ENCODE peak calls at places on chromosome 4, in eight cellular contexts. One of them, this sample, is unnamed.

GRCh38 chr4:105453550-105454201 is 20.2 kb downstream of the PPA2 start:
- DNase-seq in neural crest cell: no peak
- DNase-seq in GOT3: no peak
- DNase-seq in kidney tubule cell: peak; percentile 1
- DNase-seq in sciatic nerve: no peak
- DNase-seq in stimulated activated CD8-positive, alpha-beta memory T cell treated with anti-CD3 and anti-CD28 coated beads, Interleukin-2, amount 100 ng/mL, for 1 hour: no peak
- DNase-seq in naive B cell: no peak
- DNase-seq in A549: no peak
- DNase-seq in this sample: no peak

GRCh38 chr4:85147481-85148076 is 181.1 kb upstream of the WDFY3 start:
- DNase-seq in neural crest cell: peak; percentile 10
- DNase-seq in GOT3: no peak
- DNase-seq in kidney tubule cell: peak; percentile 67
- DNase-seq in sciatic nerve: peak; percentile 65
- DNase-seq in stimulated activated CD8-positive, alpha-beta memory T cell treated with anti-CD3 and anti-CD28 coated beads, Interleukin-2, amount 100 ng/mL, for 1 hour: no peak
- DNase-seq in naive B cell: peak; percentile 58
- DNase-seq in A549: peak; percentile 13
- DNase-seq in this sample: no peak

GRCh38 chr4:109207060-109207459 is 95.4 kb downstream of the COL25A1 start:
- DNase-seq in neural crest cell: no peak
- DNase-seq in GOT3: no peak
- DNase-seq in kidney tubule cell: no peak
- DNase-seq in sciatic nerve: no peak
- DNase-seq in stimulated activated CD8-positive, alpha-beta memory T cell treated with anti-CD3 and anti-CD28 coated beads, Interleukin-2, amount 100 ng/mL, for 1 hour: no peak
- DNase-seq in naive B cell: no peak
- DNase-seq in A549: no peak
- DNase-seq in this sample: no peak

GRCh38 chr4:137032242-137032641 is 500.1 kb downstream of the PCDH18 start:
- DNase-seq in neural crest cell: no peak
- DNase-seq in GOT3: no peak
- DNase-seq in kidney tubule cell: peak; percentile 28
- DNase-seq in sciatic nerve: no peak
- DNase-seq in stimulated activated CD8-positive, alpha-beta memory T cell treated with anti-CD3 and anti-CD28 coated beads, Interleukin-2, amount 100 ng/mL, for 1 hour: no peak
- DNase-seq in naive B cell: no peak
- DNase-seq in A549: no peak
- DNase-seq in this sample: no peak

GRCh38 chr4:33626242-33626641 is 2618.1 kb downstream of the ARAP2 start:
- DNase-seq in neural crest cell: no peak
- DNase-seq in GOT3: no peak
- DNase-seq in kidney tubule cell: no peak
- DNase-seq in sciatic nerve: no peak
- DNase-seq in stimulated activated CD8-positive, alpha-beta memory T cell treated with anti-CD3 and anti-CD28 coated beads, Interleukin-2, amount 100 ng/mL, for 1 hour: no peak
- DNase-seq in naive B cell: no peak
- DNase-seq in A549: no peak
- DNase-seq in this sample: no peak

GRCh38 chr4:117134386-117134785 is 49.0 kb upstream of the TRAM1L1 start:
- DNase-seq in neural crest cell: no peak
- DNase-seq in GOT3: no peak
- DNase-seq in kidney tubule cell: peak; percentile 97
- DNase-seq in sciatic nerve: no peak
- DNase-seq in stimulated activated CD8-positive, alpha-beta memory T cell treated with anti-CD3 and anti-CD28 coated beads, Interleukin-2, amount 100 ng/mL, for 1 hour: no peak
- DNase-seq in naive B cell: no peak
- DNase-seq in A549: peak; percentile 0
- DNase-seq in this sample: no peak

GRCh38 chr4:23135792-23136645 is 443.3 kb downstream of the GBA3 start:
- DNase-seq in neural crest cell: peak; percentile 39
- DNase-seq in GOT3: no peak
- DNase-seq in kidney tubule cell: peak; percentile 48
- DNase-seq in sciatic nerve: no peak
- DNase-seq in stimulated activated CD8-positive, alpha-beta memory T cell treated with anti-CD3 and anti-CD28 coated beads, Interleukin-2, amount 100 ng/mL, for 1 hour: no peak
- DNase-seq in naive B cell: no peak
- DNase-seq in A549: peak; percentile 2
- DNase-seq in this sample: no peak

GRCh38 chr4:13182136-13182535 is 302.0 kb downstream of the RAB28 start:
- DNase-seq in neural crest cell: no peak
- DNase-seq in GOT3: no peak
- DNase-seq in kidney tubule cell: peak; percentile 12
- DNase-seq in sciatic nerve: no peak
- DNase-seq in stimulated activated CD8-positive, alpha-beta memory T cell treated with anti-CD3 and anti-CD28 coated beads, Interleukin-2, amount 100 ng/mL, for 1 hour: no peak
- DNase-seq in naive B cell: no peak
- DNase-seq in A549: no peak
- DNase-seq in this sample: no peak

GRCh38 chr4:153064571-153064970 is 128.4 kb downstream of the FHDC1 start:
- DNase-seq in neural crest cell: no peak
- DNase-seq in GOT3: no peak
- DNase-seq in kidney tubule cell: no peak
- DNase-seq in sciatic nerve: no peak
- DNase-seq in stimulated activated CD8-positive, alpha-beta memory T cell treated with anti-CD3 and anti-CD28 coated beads, Interleukin-2, amount 100 ng/mL, for 1 hour: no peak
- DNase-seq in naive B cell: no peak
- DNase-seq in A549: no peak
- DNase-seq in this sample: no peak

GRCh38 chr4:174303687-174304086 is 20.0 kb downstream of the CEP44 start:
- DNase-seq in neural crest cell: no peak
- DNase-seq in GOT3: no peak
- DNase-seq in kidney tubule cell: no peak
- DNase-seq in sciatic nerve: no peak
- DNase-seq in stimulated activated CD8-positive, alpha-beta memory T cell treated with anti-CD3 and anti-CD28 coated beads, Interleukin-2, amount 100 ng/mL, for 1 hour: no peak
- DNase-seq in naive B cell: no peak
- DNase-seq in A549: no peak
- DNase-seq in this sample: no peak

GRCh38 chr4:158930573-158930972 is 161.7 kb downstream of the FNIP2 start:
- DNase-seq in neural crest cell: no peak
- DNase-seq in GOT3: no peak
- DNase-seq in kidney tubule cell: no peak
- DNase-seq in sciatic nerve: no peak
- DNase-seq in stimulated activated CD8-positive, alpha-beta memory T cell treated with anti-CD3 and anti-CD28 coated beads, Interleukin-2, amount 100 ng/mL, for 1 hour: no peak
- DNase-seq in naive B cell: no peak
- DNase-seq in A549: no peak
- DNase-seq in this sample: no peak

GRCh38 chr4:85125688-85126087 is 159.2 kb upstream of the WDFY3 start:
- DNase-seq in neural crest cell: no peak
- DNase-seq in GOT3: no peak
- DNase-seq in kidney tubule cell: no peak
- DNase-seq in sciatic nerve: no peak
- DNase-seq in stimulated activated CD8-positive, alpha-beta memory T cell treated with anti-CD3 and anti-CD28 coated beads, Interleukin-2, amount 100 ng/mL, for 1 hour: no peak
- DNase-seq in naive B cell: no peak
- DNase-seq in A549: no peak
- DNase-seq in this sample: no peak

GRCh38 chr4:86306816-86307215 is 53.0 kb downstream of the MAPK10 start:
- DNase-seq in neural crest cell: no peak
- DNase-seq in GOT3: no peak
- DNase-seq in kidney tubule cell: peak; percentile 49
- DNase-seq in sciatic nerve: no peak
- DNase-seq in stimulated activated CD8-positive, alpha-beta memory T cell treated with anti-CD3 and anti-CD28 coated beads, Interleukin-2, amount 100 ng/mL, for 1 hour: no peak
- DNase-seq in naive B cell: no peak
- DNase-seq in A549: no peak
- DNase-seq in this sample: no peak

GRCh38 chr4:87527446-87528240 is 1.5 kb downstream of the SPARCL1 start:
- DNase-seq in neural crest cell: no peak
- DNase-seq in GOT3: no peak
- DNase-seq in kidney tubule cell: no peak
- DNase-seq in sciatic nerve: no peak
- DNase-seq in stimulated activated CD8-positive, alpha-beta memory T cell treated with anti-CD3 and anti-CD28 coated beads, Interleukin-2, amount 100 ng/mL, for 1 hour: no peak
- DNase-seq in naive B cell: no peak
- DNase-seq in A549: no peak
- DNase-seq in this sample: no peak

GRCh38 chr4:112813790-112814189 is 176.8 kb downstream of the LARP7 start:
- DNase-seq in neural crest cell: no peak
- DNase-seq in GOT3: no peak
- DNase-seq in kidney tubule cell: peak; percentile 70
- DNase-seq in sciatic nerve: no peak
- DNase-seq in stimulated activated CD8-positive, alpha-beta memory T cell treated with anti-CD3 and anti-CD28 coated beads, Interleukin-2, amount 100 ng/mL, for 1 hour: no peak
- DNase-seq in naive B cell: no peak
- DNase-seq in A549: no peak
- DNase-seq in this sample: no peak

GRCh38 chr4:127783026-127783769 is 1.1 kb downstream of the HSPA4L start:
- DNase-seq in neural crest cell: peak; percentile 16
- DNase-seq in GOT3: no peak
- DNase-seq in kidney tubule cell: peak; percentile 76
- DNase-seq in sciatic nerve: peak; percentile 87
- DNase-seq in stimulated activated CD8-positive, alpha-beta memory T cell treated with anti-CD3 and anti-CD28 coated beads, Interleukin-2, amount 100 ng/mL, for 1 hour: no peak
- DNase-seq in naive B cell: no peak
- DNase-seq in A549: peak; percentile 42
- DNase-seq in this sample: peak; percentile 91

GRCh38 chr4:41219421-41219950 is 5.1 kb upstream of the APBB2 start:
- DNase-seq in neural crest cell: no peak
- DNase-seq in GOT3: no peak
- DNase-seq in kidney tubule cell: peak; percentile 13
- DNase-seq in sciatic nerve: no peak
- DNase-seq in stimulated activated CD8-positive, alpha-beta memory T cell treated with anti-CD3 and anti-CD28 coated beads, Interleukin-2, amount 100 ng/mL, for 1 hour: no peak
- DNase-seq in naive B cell: no peak
- DNase-seq in A549: no peak
- DNase-seq in this sample: no peak

GRCh38 chr4:15469402-15470148 is at the start of gene CC2D2A:
- DNase-seq in neural crest cell: peak; percentile 15
- DNase-seq in GOT3: peak; percentile 2
- DNase-seq in kidney tubule cell: peak; percentile 72
- DNase-seq in sciatic nerve: no peak
- DNase-seq in stimulated activated CD8-positive, alpha-beta memory T cell treated with anti-CD3 and anti-CD28 coated beads, Interleukin-2, amount 100 ng/mL, for 1 hour: no peak
- DNase-seq in naive B cell: no peak
- DNase-seq in A549: peak; percentile 38
- DNase-seq in this sample: no peak

GRCh38 chr4:75289843-75290616 is 224.2 kb downstream of the RCHY1 start:
- DNase-seq in neural crest cell: peak; percentile 2
- DNase-seq in GOT3: no peak
- DNase-seq in kidney tubule cell: peak; percentile 27
- DNase-seq in sciatic nerve: no peak
- DNase-seq in stimulated activated CD8-positive, alpha-beta memory T cell treated with anti-CD3 and anti-CD28 coated beads, Interleukin-2, amount 100 ng/mL, for 1 hour: no peak
- DNase-seq in naive B cell: peak; percentile 30
- DNase-seq in A549: no peak
- DNase-seq in this sample: no peak

GRCh38 chr4:139555705-139556070 is 331 bp downstream of the SETD7 start:
- DNase-seq in neural crest cell: peak; percentile 42
- DNase-seq in GOT3: no peak
- DNase-seq in kidney tubule cell: no peak
- DNase-seq in sciatic nerve: peak; percentile 80
- DNase-seq in stimulated activated CD8-positive, alpha-beta memory T cell treated with anti-CD3 and anti-CD28 coated beads, Interleukin-2, amount 100 ng/mL, for 1 hour: no peak
- DNase-seq in naive B cell: no peak
- DNase-seq in A549: no peak
- DNase-seq in this sample: peak; percentile 89

GRCh38 chr4:120977435-120977997 is 55.0 kb upstream of the PRDM5 start:
- DNase-seq in neural crest cell: no peak
- DNase-seq in GOT3: no peak
- DNase-seq in kidney tubule cell: peak; percentile 66
- DNase-seq in sciatic nerve: no peak
- DNase-seq in stimulated activated CD8-positive, alpha-beta memory T cell treated with anti-CD3 and anti-CD28 coated beads, Interleukin-2, amount 100 ng/mL, for 1 hour: no peak
- DNase-seq in naive B cell: no peak
- DNase-seq in A549: peak; percentile 7
- DNase-seq in this sample: no peak

GRCh38 chr4:48831532-48832015 is 686 bp downstream of the OCIAD1 start:
- DNase-seq in neural crest cell: no peak
- DNase-seq in GOT3: no peak
- DNase-seq in kidney tubule cell: peak; percentile 36
- DNase-seq in sciatic nerve: no peak
- DNase-seq in stimulated activated CD8-positive, alpha-beta memory T cell treated with anti-CD3 and anti-CD28 coated beads, Interleukin-2, amount 100 ng/mL, for 1 hour: no peak
- DNase-seq in naive B cell: no peak
- DNase-seq in A549: no peak
- DNase-seq in this sample: no peak

GRCh38 chr4:132763465-132763864 is 385.6 kb upstream of the PCDH10 start:
- DNase-seq in neural crest cell: no peak
- DNase-seq in GOT3: no peak
- DNase-seq in kidney tubule cell: no peak
- DNase-seq in sciatic nerve: no peak
- DNase-seq in stimulated activated CD8-positive, alpha-beta memory T cell treated with anti-CD3 and anti-CD28 coated beads, Interleukin-2, amount 100 ng/mL, for 1 hour: no peak
- DNase-seq in naive B cell: no peak
- DNase-seq in A549: no peak
- DNase-seq in this sample: peak; percentile 47

GRCh38 chr4:71473541-71474240 is 134.9 kb downstream of the SLC4A4 start:
- DNase-seq in neural crest cell: no peak
- DNase-seq in GOT3: no peak
- DNase-seq in kidney tubule cell: no peak
- DNase-seq in sciatic nerve: no peak
- DNase-seq in stimulated activated CD8-positive, alpha-beta memory T cell treated with anti-CD3 and anti-CD28 coated beads, Interleukin-2, amount 100 ng/mL, for 1 hour: no peak
- DNase-seq in naive B cell: no peak
- DNase-seq in A549: no peak
- DNase-seq in this sample: no peak

GRCh38 chr4:176818531-176818930 is 25.8 kb upstream of the VEGFC start:
- DNase-seq in neural crest cell: no peak
- DNase-seq in GOT3: no peak
- DNase-seq in kidney tubule cell: no peak
- DNase-seq in sciatic nerve: no peak
- DNase-seq in stimulated activated CD8-positive, alpha-beta memory T cell treated with anti-CD3 and anti-CD28 coated beads, Interleukin-2, amount 100 ng/mL, for 1 hour: no peak
- DNase-seq in naive B cell: no peak
- DNase-seq in A549: no peak
- DNase-seq in this sample: no peak

GRCh38 chr4:128600996-128601857 is 208.3 kb upstream of the JADE1 start:
- DNase-seq in neural crest cell: no peak
- DNase-seq in GOT3: no peak
- DNase-seq in kidney tubule cell: peak; percentile 96
- DNase-seq in sciatic nerve: peak; percentile 59
- DNase-seq in stimulated activated CD8-positive, alpha-beta memory T cell treated with anti-CD3 and anti-CD28 coated beads, Interleukin-2, amount 100 ng/mL, for 1 hour: no peak
- DNase-seq in naive B cell: no peak
- DNase-seq in A549: peak; percentile 48
- DNase-seq in this sample: no peak

GRCh38 chr4:15682790-15683495 is 1.3 kb downstream of the FAM200B start:
- DNase-seq in neural crest cell: no peak
- DNase-seq in GOT3: no peak
- DNase-seq in kidney tubule cell: no peak
- DNase-seq in sciatic nerve: no peak
- DNase-seq in stimulated activated CD8-positive, alpha-beta memory T cell treated with anti-CD3 and anti-CD28 coated beads, Interleukin-2, amount 100 ng/mL, for 1 hour: no peak
- DNase-seq in naive B cell: no peak
- DNase-seq in A549: no peak
- DNase-seq in this sample: no peak

GRCh38 chr4:77418333-77418732 is 187.3 kb upstream of the CXCL13 start:
- DNase-seq in neural crest cell: no peak
- DNase-seq in GOT3: no peak
- DNase-seq in kidney tubule cell: peak; percentile 48
- DNase-seq in sciatic nerve: no peak
- DNase-seq in stimulated activated CD8-positive, alpha-beta memory T cell treated with anti-CD3 and anti-CD28 coated beads, Interleukin-2, amount 100 ng/mL, for 1 hour: no peak
- DNase-seq in naive B cell: no peak
- DNase-seq in A549: no peak
- DNase-seq in this sample: no peak

GRCh38 chr4:37948542-37948941 is 11.7 kb upstream of the PTTG2 start:
- DNase-seq in neural crest cell: no peak
- DNase-seq in GOT3: no peak
- DNase-seq in kidney tubule cell: peak; percentile 24
- DNase-seq in sciatic nerve: no peak
- DNase-seq in stimulated activated CD8-positive, alpha-beta memory T cell treated with anti-CD3 and anti-CD28 coated beads, Interleukin-2, amount 100 ng/mL, for 1 hour: no peak
- DNase-seq in naive B cell: peak; percentile 23
- DNase-seq in A549: no peak
- DNase-seq in this sample: no peak

GRCh38 chr4:100977746-100978397 is 369.5 kb downstream of the PPP3CA start:
- DNase-seq in neural crest cell: no peak
- DNase-seq in GOT3: no peak
- DNase-seq in kidney tubule cell: no peak
- DNase-seq in sciatic nerve: no peak
- DNase-seq in stimulated activated CD8-positive, alpha-beta memory T cell treated with anti-CD3 and anti-CD28 coated beads, Interleukin-2, amount 100 ng/mL, for 1 hour: no peak
- DNase-seq in naive B cell: no peak
- DNase-seq in A549: no peak
- DNase-seq in this sample: no peak

GRCh38 chr4:3179126-3179706 is 69.7 kb upstream of the MSANTD1 start:
- DNase-seq in neural crest cell: no peak
- DNase-seq in GOT3: no peak
- DNase-seq in kidney tubule cell: no peak
- DNase-seq in sciatic nerve: no peak
- DNase-seq in stimulated activated CD8-positive, alpha-beta memory T cell treated with anti-CD3 and anti-CD28 coated beads, Interleukin-2, amount 100 ng/mL, for 1 hour: no peak
- DNase-seq in naive B cell: no peak
- DNase-seq in A549: no peak
- DNase-seq in this sample: peak; percentile 17

GRCh38 chr4:112361181-112361791 is 64.1 kb downstream of the ALPK1 start:
- DNase-seq in neural crest cell: no peak
- DNase-seq in GOT3: no peak
- DNase-seq in kidney tubule cell: peak; percentile 89
- DNase-seq in sciatic nerve: no peak
- DNase-seq in stimulated activated CD8-positive, alpha-beta memory T cell treated with anti-CD3 and anti-CD28 coated beads, Interleukin-2, amount 100 ng/mL, for 1 hour: no peak
- DNase-seq in naive B cell: peak; percentile 8
- DNase-seq in A549: no peak
- DNase-seq in this sample: no peak